ENCODE peak calls at places on chromosomes 11 and 22, in six cellular contexts. W is ovary, U is A549, A is sigmoid colon, G is transverse colon, Y is esophagus muscularis mucosa. I is an unnamed sample.
A peak's percentile ranks its signal among the peaks of the same experiment; 100 is the strongest.

GRCh38 chr11:18452927-18453326 is 2.7 kb upstream of the LDHAL6A start:
- DNase-seq in Y (no peak), G (no peak), W (no peak), A (no peak), U (no peak), I (no peak)

GRCh38 chr11:29173660-29174062 is 843.2 kb downstream of the KCNA4 start:
- DNase-seq in U (peak; percentile 78), W (no peak), G (no peak), A (no peak), Y (no peak), I (no peak)

GRCh38 chr11:71964641-71965040 is 34.1 kb upstream of the IL18BP start:
- DNase-seq in W (no peak), A (no peak), Y (no peak), G (no peak), U (no peak), I (no peak)

GRCh38 chr11:115759622-115760527 is 255.7 kb upstream of the CADM1 start:
- DNase-seq in A (peak; percentile 68), Y (no peak), U (no peak), G (peak; percentile 12), W (peak; percentile 32), I (peak; percentile 31)

GRCh38 chr11:45181595-45182550 is 35.4 kb downstream of the PRDM11 start:
- DNase-seq in W (no peak), Y (no peak), A (peak; percentile 67), U (no peak), G (no peak), I (no peak)

GRCh38 chr11:101775033-101775432 is 139.8 kb upstream of the CEP126 start:
- DNase-seq in W (no peak), Y (no peak), G (no peak), A (no peak), U (peak; percentile 42), I (no peak)

GRCh38 chr22:27534720-27535125 is 266.8 kb downstream of the MN1 start:
- DNase-seq in Y (no peak), U (peak; percentile 13), A (no peak), G (no peak), W (no peak), I (no peak)

GRCh38 chr11:80388133-80388532 is 947.3 kb upstream of the TENM4 start:
- DNase-seq in A (no peak), U (no peak), G (no peak), W (no peak), Y (no peak), I (no peak)

GRCh38 chr11:120554771-120555432 is 43.4 kb downstream of the GRIK4 start:
- DNase-seq in U (no peak), W (no peak), A (no peak), G (no peak), Y (no peak), I (no peak)

GRCh38 chr22:50136431-50137047 is 34.0 kb upstream of the PANX2 start:
- DNase-seq in Y (no peak), W (no peak), G (no peak), U (no peak), A (no peak), I (no peak)

GRCh38 chr11:280762-281485 is 2.7 kb downstream of the NLRP6 start:
- DNase-seq in A (peak; percentile 56), G (no peak), W (no peak), Y (no peak), U (peak; percentile 37), I (peak; percentile 86)

GRCh38 chr11:31464436-31464835 is 45.0 kb downstream of the IMMP1L start:
- DNase-seq in Y (no peak), A (no peak), U (no peak), G (no peak), W (no peak), I (no peak)

GRCh38 chr11:16194566-16194965 is 161.8 kb downstream of the SOX6 start:
- DNase-seq in G (no peak), W (no peak), U (no peak), A (no peak), Y (no peak), I (no peak)

GRCh38 chr11:35412285-35412684 is 7.1 kb downstream of the SLC1A2 start:
- DNase-seq in G (no peak), W (no peak), A (no peak), Y (no peak), U (peak; percentile 25), I (no peak)

GRCh38 chr11:5596611-5597201 is at the start of gene TRIM6:
- DNase-seq in A (peak; percentile 83), Y (no peak), G (peak; percentile 52), W (peak; percentile 76), U (peak; percentile 84), I (no peak)

GRCh38 chr11:120746836-120747609 is 235.5 kb downstream of the GRIK4 start:
- DNase-seq in A (no peak), W (no peak), U (no peak), G (no peak), Y (no peak), I (no peak)

GRCh38 chr11:56932572-56933235 is 56.0 kb upstream of the OR5AK2 start:
- DNase-seq in G (no peak), Y (no peak), U (peak; percentile 97), W (no peak), A (no peak), I (no peak)

GRCh38 chr22:29870574-29870973 is 12.4 kb upstream of the MTMR3 start:
- DNase-seq in Y (no peak), W (no peak), A (no peak), U (no peak), G (no peak), I (no peak)

GRCh38 chr11:77710358-77710757 is 72.8 kb upstream of the CLNS1A start:
- DNase-seq in W (no peak), U (peak; percentile 10), A (no peak), G (no peak), Y (no peak), I (no peak)

GRCh38 chr11:69892986-69893555 is 73.9 kb upstream of the FGF3 start:
- DNase-seq in Y (no peak), A (no peak), W (no peak), G (peak; percentile 78), U (no peak), I (no peak)

GRCh38 chr11:94826415-94826814 is 58.3 kb downstream of the AMOTL1 start:
- DNase-seq in U (no peak), Y (no peak), W (no peak), G (no peak), A (no peak), I (no peak)

GRCh38 chr11:133403900-133404299 is 128.4 kb downstream of the OPCML start:
- DNase-seq in U (peak; percentile 6), A (no peak), G (no peak), W (no peak), Y (peak; percentile 60), I (no peak)

GRCh38 chr11:70226967-70227366 is 23.9 kb downstream of the FADD start:
- DNase-seq in A (no peak), G (no peak), U (no peak), Y (no peak), W (no peak), I (no peak)

GRCh38 chr11:70522613-70523311 is 124.4 kb downstream of the CTTN start:
- DNase-seq in G (peak; percentile 14), U (no peak), Y (no peak), W (no peak), A (no peak), I (peak; percentile 40)

GRCh38 chr11:117966908-117967307 is 19.3 kb upstream of the IL10RA start:
- DNase-seq in U (no peak), A (no peak), G (no peak), Y (no peak), W (no peak), I (no peak)

GRCh38 chr22:35987487-35987886 is 41.1 kb downstream of the RBFOX2 start:
- DNase-seq in W (no peak), G (no peak), U (no peak), A (no peak), Y (peak; percentile 55), I (no peak)

GRCh38 chr11:14906614-14907392 is 14.8 kb upstream of the CYP2R1 start:
- DNase-seq in U (no peak), G (no peak), W (no peak), Y (no peak), A (no peak), I (no peak)

GRCh38 chr11:74397531-74398243 is 546 bp downstream of the PGM2L1 start:
- DNase-seq in Y (no peak), A (no peak), U (peak; percentile 72), W (no peak), G (peak; percentile 62), I (peak; percentile 56)

GRCh38 chr11:20051783-20052399 is 108.4 kb downstream of the DBX1 start:
- DNase-seq in W (no peak), A (no peak), G (no peak), Y (no peak), U (no peak), I (no peak)

GRCh38 chr22:48045369-48045768 is 1282.9 kb downstream of the TBC1D22A start:
- DNase-seq in W (no peak), A (no peak), U (no peak), Y (peak; percentile 66), G (peak; percentile 48), I (no peak)
- TF ChIP-seq EP300 in W (no peak), A (no peak), U (no peak), Y (no peak), G (no peak), I (no peak)

GRCh38 chr11:3160252-3161031 is 4.7 kb downstream of the OSBPL5 start:
- DNase-seq in A (peak; percentile 96), U (no peak), Y (peak; percentile 97), G (peak; percentile 84), W (peak; percentile 87), I (peak; percentile 90)
- TF ChIP-seq EP300 in A (no peak), U (no peak), Y (no peak), G (no peak), W (peak; percentile 11), I (no peak)

DNA sequence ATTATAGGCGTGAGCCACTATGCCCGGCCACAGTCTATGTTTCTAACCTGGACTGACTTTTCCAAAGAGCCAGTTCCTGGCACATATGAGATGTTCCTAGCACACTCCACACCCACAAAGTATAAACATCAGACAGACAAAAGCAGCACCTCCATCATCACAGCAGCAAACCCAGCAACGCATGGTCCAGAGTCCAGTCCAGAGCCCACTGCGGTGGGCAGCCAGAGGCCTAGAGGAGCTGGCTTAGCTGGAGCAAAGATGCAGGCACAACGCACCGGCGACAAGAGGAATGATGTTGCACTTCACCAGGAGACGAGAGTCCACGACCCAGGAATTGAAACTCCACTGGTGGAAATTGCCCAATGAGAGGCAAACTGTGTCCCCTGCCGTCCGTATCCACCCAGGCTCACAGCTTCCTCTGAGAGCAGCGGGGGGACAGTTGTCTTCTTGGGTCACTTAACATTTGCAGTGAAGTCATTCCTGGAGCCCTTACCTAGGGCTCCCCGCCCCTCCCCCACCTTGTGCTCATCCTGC is 36.6 kb downstream of the RPS6KA4 start:
- DNase-seq in U (no peak), W (no peak), G (no peak), Y (no peak), A (no peak), I (peak; percentile 25)
- TF ChIP-seq EP300 in U (no peak), W (no peak), G (no peak), Y (no peak), A (no peak), I (no peak)

GRCh38 chr11:3344327-3344726 is 34.6 kb downstream of the ZNF195 start:
- DNase-seq in U (no peak), G (no peak), W (no peak), Y (no peak), A (no peak), I (no peak)

GRCh38 chr11:3341298-3341697 is 37.6 kb downstream of the ZNF195 start:
- DNase-seq in A (no peak), W (no peak), Y (no peak), G (peak; percentile 72), U (no peak), I (no peak)

GRCh38 chr11:3338569-3339565 is 40.1 kb downstream of the ZNF195 start:
- DNase-seq in U (no peak), W (no peak), Y (no peak), G (no peak), A (no peak), I (peak; percentile 51)

GRCh38 chr11:3344775-3345174 is 34.2 kb downstream of the ZNF195 start:
- DNase-seq in Y (no peak), W (no peak), A (no peak), U (no peak), G (no peak), I (no peak)

GRCh38 chr11:3340025-3340424 is 38.9 kb downstream of the ZNF195 start:
- DNase-seq in W (no peak), A (no peak), U (peak; percentile 27), Y (no peak), G (no peak), I (no peak)
- TF ChIP-seq EP300 in W (no peak), A (no peak), U (no peak), Y (no peak), G (no peak), I (no peak)